ENCODE peak calls at places on chromosomes 4 and X, in five cellular contexts. A is activated T-helper 1 cell treated with anti-CD3 and anti-CD28 coated beads, Interleukin-2, amount 50 U/mL, for 16 hours; M is NCI-H146; I is endodermal cell; F is stimulated activated CD4-positive, alpha-beta T cell treated with anti-CD3 and anti-CD28 coated beads, TNF-alpha, amount 100 ng/mL, for 4 hours. L is an unnamed sample.

GRCh38 chrX:97366246-97366645 is 482.5 kb downstream of the RPA4 start:
- DNase-seq in F (no peak), I (no peak), M (no peak), A (no peak), L (no peak)

GRCh38 chrX:47483310-47484268 is 567 bp upstream of the ZNF41 start:
- DNase-seq in F (no peak), M (peak; percentile 26), I (peak; percentile 53), A (no peak), L (no peak)

GRCh38 chr4:498328-498919 is 532 bp downstream of the ZNF721 start:
- DNase-seq in I (no peak), A (no peak), M (no peak), F (no peak), L (no peak)

GRCh38 chr4:68780232-68780631 is 35.6 kb upstream of the UGT2B10 start:
- DNase-seq in F (no peak), M (no peak), I (no peak), A (no peak), L (no peak)

GRCh38 chr4:129379429-129379828 is 283.5 kb downstream of the C4orf33 start:
- DNase-seq in M (no peak), F (no peak), A (no peak), I (no peak), L (no peak)

GRCh38 chr4:1582227-1582626 is 101.9 kb downstream of the FAM53A start:
- DNase-seq in I (peak; percentile 39), A (no peak), M (no peak), F (no peak), L (no peak)

GRCh38 chr4:84596826-84597225 is 13.9 kb downstream of the CDS1 start:
- DNase-seq in M (no peak), I (no peak), A (no peak), F (no peak), L (peak; percentile 79)

GRCh38 chr4:101451086-101451485 is 103.8 kb upstream of the PPP3CA start:
- DNase-seq in I (no peak), F (no peak), M (no peak), A (no peak), L (no peak)

GRCh38 chrX:132413459-132413858 is 75.4 kb downstream of the MBNL3 start:
- DNase-seq in I (peak; percentile 82), F (no peak), A (no peak), M (no peak), L (peak; percentile 75)

GRCh38 chrX:69285881-69286545 is 120.8 kb upstream of the PJA1 start:
- DNase-seq in M (peak; percentile 3), A (peak; percentile 38), F (peak; percentile 21), I (peak; percentile 82), L (no peak)

GRCh38 chrX:112380541-112381278 is 298.1 kb upstream of the TRPC5 start:
- DNase-seq in F (no peak), M (no peak), A (no peak), I (no peak), L (no peak)

GRCh38 chr4:172173206-172173605 is 360.0 kb downstream of the GALNTL6 start:
- DNase-seq in F (no peak), M (no peak), A (no peak), I (peak; percentile 53), L (no peak)

GRCh38 chr4:3174371-3175338 is 74.3 kb upstream of the MSANTD1 start:
- DNase-seq in I (peak; percentile 40), F (no peak), M (no peak), A (no peak), L (no peak)

GRCh38 chr4:173522160-173522873 is 7.7 kb downstream of the HAND2 start:
- DNase-seq in F (no peak), I (peak; percentile 85), M (no peak), A (no peak), L (peak; percentile 90)

GRCh38 chr4:32909722-32910121 is 2189.6 kb downstream of the PCDH7 start:
- DNase-seq in F (no peak), A (no peak), I (peak; percentile 77), M (peak; percentile 4), L (no peak)

GRCh38 chr4:172099376-172099775 is 286.2 kb downstream of the GALNTL6 start:
- DNase-seq in I (no peak), F (no peak), M (no peak), A (no peak), L (no peak)

GRCh38 chr4:83356899-83357661 is 22.4 kb upstream of the HPSE start:
- DNase-seq in I (no peak), F (no peak), M (no peak), A (no peak), L (no peak)

GRCh38 chrX:45758738-45759397 is 558.2 kb upstream of the DIPK2B start:
- DNase-seq in I (no peak), M (no peak), F (no peak), A (no peak), L (no peak)

GRCh38 chr4:22003878-22004277 is 55.3 kb upstream of the KCNIP4 start:
- DNase-seq in A (no peak), M (no peak), I (no peak), F (no peak), L (no peak)

GRCh38 chrX:31099536-31100090 is 27.8 kb upstream of the FTHL17 start:
- DNase-seq in I (no peak), A (no peak), F (no peak), M (no peak), L (no peak)